ENCODE peak calls at places on chromosome 13, in ten cellular contexts. One of them, this sample, is unnamed.

GRCh38 chr13:22915442-22916082 is 265.2 kb upstream of the SGCG start:
- DNase-seq in dorsolateral prefrontal cortex: peak; percentile 67
- DNase-seq in heart left ventricle: peak; percentile 43
- DNase-seq in mesothelial cell of epicardium: peak; percentile 76
- DNase-seq in left ventricle myocardium inferior: peak; percentile 38
- DNase-seq in RWPE1: peak; percentile 23
- DNase-seq in kidney epithelial cell: peak; percentile 5
- DNase-seq in pancreas: no peak
- DNase-seq in fibroblast of mammary gland: peak; percentile 54
- DNase-seq in activated CD8-positive, alpha-beta T cell treated with anti-CD3 and anti-CD28 coated beads for 36 hours: no peak
- DNase-seq in this sample: no peak

GRCh38 chr13:35859981-35860380 is 271.2 kb downstream of the DCLK1 start:
- DNase-seq in fibroblast of mammary gland: no peak
- DNase-seq in kidney epithelial cell: no peak
- DNase-seq in RWPE1: no peak
- DNase-seq in mesothelial cell of epicardium: no peak
- DNase-seq in heart left ventricle: no peak
- DNase-seq in activated CD8-positive, alpha-beta T cell treated with anti-CD3 and anti-CD28 coated beads for 36 hours: no peak
- DNase-seq in left ventricle myocardium inferior: no peak
- DNase-seq in pancreas: no peak
- DNase-seq in dorsolateral prefrontal cortex: no peak
- DNase-seq in this sample: no peak

GRCh38 chr13:111206148-111206547 is 91.0 kb downstream of the ARHGEF7 start:
- DNase-seq in dorsolateral prefrontal cortex: no peak
- DNase-seq in fibroblast of mammary gland: no peak
- DNase-seq in heart left ventricle: no peak
- DNase-seq in left ventricle myocardium inferior: no peak
- DNase-seq in RWPE1: no peak
- DNase-seq in mesothelial cell of epicardium: no peak
- DNase-seq in pancreas: no peak
- DNase-seq in activated CD8-positive, alpha-beta T cell treated with anti-CD3 and anti-CD28 coated beads for 36 hours: no peak
- DNase-seq in kidney epithelial cell: no peak
- DNase-seq in this sample: no peak

GRCh38 chr13:51666316-51666715 is 82.1 kb downstream of the WDFY2 start:
- DNase-seq in RWPE1: no peak
- DNase-seq in activated CD8-positive, alpha-beta T cell treated with anti-CD3 and anti-CD28 coated beads for 36 hours: no peak
- DNase-seq in heart left ventricle: no peak
- DNase-seq in mesothelial cell of epicardium: no peak
- DNase-seq in dorsolateral prefrontal cortex: no peak
- DNase-seq in fibroblast of mammary gland: no peak
- DNase-seq in left ventricle myocardium inferior: no peak
- DNase-seq in pancreas: no peak
- DNase-seq in kidney epithelial cell: no peak
- DNase-seq in this sample: no peak

GRCh38 chr13:78660130-78660857 is 1.3 kb upstream of the OBI1 start:
- DNase-seq in RWPE1: no peak
- DNase-seq in pancreas: no peak
- DNase-seq in mesothelial cell of epicardium: no peak
- DNase-seq in kidney epithelial cell: no peak
- DNase-seq in dorsolateral prefrontal cortex: no peak
- DNase-seq in left ventricle myocardium inferior: no peak
- DNase-seq in fibroblast of mammary gland: peak; percentile 33
- DNase-seq in heart left ventricle: no peak
- DNase-seq in activated CD8-positive, alpha-beta T cell treated with anti-CD3 and anti-CD28 coated beads for 36 hours: peak; percentile 31
- DNase-seq in this sample: no peak

GRCh38 chr13:83221256-83221655 is 661.0 kb downstream of the SLITRK1 start:
- DNase-seq in left ventricle myocardium inferior: no peak
- DNase-seq in dorsolateral prefrontal cortex: no peak
- DNase-seq in kidney epithelial cell: no peak
- DNase-seq in mesothelial cell of epicardium: no peak
- DNase-seq in activated CD8-positive, alpha-beta T cell treated with anti-CD3 and anti-CD28 coated beads for 36 hours: no peak
- DNase-seq in fibroblast of mammary gland: peak; percentile 48
- DNase-seq in pancreas: no peak
- DNase-seq in heart left ventricle: no peak
- DNase-seq in RWPE1: peak; percentile 1
- DNase-seq in this sample: no peak

GRCh38 chr13:62653371-62653770 is 1237.7 kb upstream of the PCDH20 start:
- DNase-seq in dorsolateral prefrontal cortex: no peak
- DNase-seq in RWPE1: peak; percentile 6
- DNase-seq in heart left ventricle: no peak
- DNase-seq in fibroblast of mammary gland: no peak
- DNase-seq in left ventricle myocardium inferior: no peak
- DNase-seq in pancreas: no peak
- DNase-seq in kidney epithelial cell: no peak
- DNase-seq in mesothelial cell of epicardium: no peak
- DNase-seq in activated CD8-positive, alpha-beta T cell treated with anti-CD3 and anti-CD28 coated beads for 36 hours: no peak
- DNase-seq in this sample: no peak

GRCh38 chr13:27211771-27212364 is 39.5 kb upstream of the RPL21 start:
- DNase-seq in heart left ventricle: no peak
- DNase-seq in kidney epithelial cell: peak; percentile 19
- DNase-seq in mesothelial cell of epicardium: no peak
- DNase-seq in dorsolateral prefrontal cortex: no peak
- DNase-seq in fibroblast of mammary gland: peak; percentile 88
- DNase-seq in pancreas: no peak
- DNase-seq in RWPE1: no peak
- DNase-seq in activated CD8-positive, alpha-beta T cell treated with anti-CD3 and anti-CD28 coated beads for 36 hours: no peak
- DNase-seq in left ventricle myocardium inferior: no peak
- DNase-seq in this sample: no peak

GRCh38 chr13:101204270-101205011 is 211.9 kb downstream of the NALCN start:
- DNase-seq in activated CD8-positive, alpha-beta T cell treated with anti-CD3 and anti-CD28 coated beads for 36 hours: no peak
- DNase-seq in RWPE1: no peak
- DNase-seq in kidney epithelial cell: no peak
- DNase-seq in pancreas: no peak
- DNase-seq in left ventricle myocardium inferior: no peak
- DNase-seq in heart left ventricle: no peak
- DNase-seq in fibroblast of mammary gland: peak; percentile 4
- DNase-seq in dorsolateral prefrontal cortex: no peak
- DNase-seq in mesothelial cell of epicardium: no peak
- DNase-seq in this sample: no peak

GRCh38 chr13:113670541-113670940 is 3.5 kb downstream of the GRK1 start:
- DNase-seq in pancreas: no peak
- DNase-seq in dorsolateral prefrontal cortex: no peak
- DNase-seq in kidney epithelial cell: no peak
- DNase-seq in activated CD8-positive, alpha-beta T cell treated with anti-CD3 and anti-CD28 coated beads for 36 hours: no peak
- DNase-seq in heart left ventricle: no peak
- DNase-seq in left ventricle myocardium inferior: peak; percentile 3
- DNase-seq in mesothelial cell of epicardium: no peak
- DNase-seq in RWPE1: no peak
- DNase-seq in fibroblast of mammary gland: no peak
- DNase-seq in this sample: no peak

GRCh38 chr13:24183741-24184182 is 23.2 kb downstream of the SPATA13 start:
- DNase-seq in pancreas: peak; percentile 86
- DNase-seq in left ventricle myocardium inferior: no peak
- DNase-seq in activated CD8-positive, alpha-beta T cell treated with anti-CD3 and anti-CD28 coated beads for 36 hours: no peak
- DNase-seq in RWPE1: no peak
- DNase-seq in fibroblast of mammary gland: no peak
- DNase-seq in mesothelial cell of epicardium: no peak
- DNase-seq in dorsolateral prefrontal cortex: no peak
- DNase-seq in heart left ventricle: no peak
- DNase-seq in kidney epithelial cell: no peak
- DNase-seq in this sample: no peak

GRCh38 chr13:98405107-98405571 is 171.8 kb downstream of the STK24 start:
- DNase-seq in RWPE1: no peak
- DNase-seq in dorsolateral prefrontal cortex: peak; percentile 42
- DNase-seq in activated CD8-positive, alpha-beta T cell treated with anti-CD3 and anti-CD28 coated beads for 36 hours: no peak
- DNase-seq in kidney epithelial cell: no peak
- DNase-seq in left ventricle myocardium inferior: no peak
- DNase-seq in pancreas: no peak
- DNase-seq in heart left ventricle: no peak
- DNase-seq in mesothelial cell of epicardium: no peak
- DNase-seq in fibroblast of mammary gland: peak; percentile 25
- DNase-seq in this sample: no peak

GRCh38 chr13:114116734-114117133 is 15.7 kb downstream of the RASA3 start:
- DNase-seq in activated CD8-positive, alpha-beta T cell treated with anti-CD3 and anti-CD28 coated beads for 36 hours: no peak
- DNase-seq in pancreas: no peak
- DNase-seq in RWPE1: no peak
- DNase-seq in left ventricle myocardium inferior: no peak
- DNase-seq in dorsolateral prefrontal cortex: no peak
- DNase-seq in mesothelial cell of epicardium: no peak
- DNase-seq in heart left ventricle: no peak
- DNase-seq in kidney epithelial cell: no peak
- DNase-seq in fibroblast of mammary gland: no peak
- DNase-seq in this sample: no peak

GRCh38 chr13:111519041-111519440 is 198.6 kb downstream of the TEX29 start:
- DNase-seq in fibroblast of mammary gland: no peak
- DNase-seq in mesothelial cell of epicardium: no peak
- DNase-seq in left ventricle myocardium inferior: no peak
- DNase-seq in pancreas: no peak
- DNase-seq in heart left ventricle: no peak
- DNase-seq in RWPE1: no peak
- DNase-seq in kidney epithelial cell: no peak
- DNase-seq in activated CD8-positive, alpha-beta T cell treated with anti-CD3 and anti-CD28 coated beads for 36 hours: no peak
- DNase-seq in dorsolateral prefrontal cortex: no peak
- DNase-seq in this sample: no peak

GRCh38 chr13:98039261-98039660 is 85.8 kb downstream of the IPO5 start:
- DNase-seq in mesothelial cell of epicardium: no peak
- DNase-seq in fibroblast of mammary gland: no peak
- DNase-seq in RWPE1: no peak
- DNase-seq in pancreas: no peak
- DNase-seq in dorsolateral prefrontal cortex: no peak
- DNase-seq in left ventricle myocardium inferior: no peak
- DNase-seq in activated CD8-positive, alpha-beta T cell treated with anti-CD3 and anti-CD28 coated beads for 36 hours: no peak
- DNase-seq in kidney epithelial cell: no peak
- DNase-seq in heart left ventricle: no peak
- DNase-seq in this sample: no peak

GRCh38 chr13:46609052-46609451 is 56.1 kb downstream of the LRCH1 start:
- DNase-seq in RWPE1: no peak
- DNase-seq in pancreas: no peak
- DNase-seq in fibroblast of mammary gland: no peak
- DNase-seq in kidney epithelial cell: no peak
- DNase-seq in dorsolateral prefrontal cortex: no peak
- DNase-seq in left ventricle myocardium inferior: no peak
- DNase-seq in heart left ventricle: no peak
- DNase-seq in activated CD8-positive, alpha-beta T cell treated with anti-CD3 and anti-CD28 coated beads for 36 hours: no peak
- DNase-seq in mesothelial cell of epicardium: no peak
- DNase-seq in this sample: no peak

GRCh38 chr13:50417597-50417996 is 402.4 kb downstream of the KCNRG start:
- DNase-seq in left ventricle myocardium inferior: no peak
- DNase-seq in dorsolateral prefrontal cortex: no peak
- DNase-seq in fibroblast of mammary gland: peak; percentile 46
- DNase-seq in heart left ventricle: no peak
- DNase-seq in activated CD8-positive, alpha-beta T cell treated with anti-CD3 and anti-CD28 coated beads for 36 hours: no peak
- DNase-seq in kidney epithelial cell: no peak
- DNase-seq in pancreas: no peak
- DNase-seq in mesothelial cell of epicardium: no peak
- DNase-seq in RWPE1: peak; percentile 14
- DNase-seq in this sample: no peak

DNA sequence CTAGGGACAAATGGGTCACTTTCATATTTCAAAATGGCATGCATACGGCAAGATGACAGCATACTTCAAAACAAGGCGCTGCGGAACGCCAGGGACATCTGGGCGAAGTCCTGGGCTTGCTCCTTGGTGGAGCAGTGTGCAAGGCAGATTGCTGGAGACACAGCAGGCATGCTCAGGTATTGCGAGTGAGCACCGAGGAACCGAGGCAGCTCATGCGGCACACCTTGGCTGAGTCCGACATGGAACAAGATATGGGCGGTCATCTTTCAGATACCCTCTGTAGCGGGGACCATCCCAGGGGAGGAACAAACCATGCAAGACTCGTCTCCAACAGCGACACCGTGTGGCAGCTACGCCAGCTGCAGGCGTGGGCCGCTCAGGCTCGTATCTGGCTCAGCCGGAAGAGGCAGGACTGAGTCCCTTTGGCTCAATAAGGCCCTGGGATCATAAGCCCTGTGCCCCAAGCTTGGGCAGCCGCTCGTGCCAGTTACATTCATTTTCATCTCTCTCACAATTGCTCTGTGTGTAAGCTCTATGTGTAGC is 112.4 kb downstream of the NUFIP1 start:
- DNase-seq in heart left ventricle: no peak
- DNase-seq in kidney epithelial cell: no peak
- DNase-seq in mesothelial cell of epicardium: no peak
- DNase-seq in fibroblast of mammary gland: peak; percentile 44
- DNase-seq in RWPE1: no peak
- DNase-seq in dorsolateral prefrontal cortex: no peak
- DNase-seq in activated CD8-positive, alpha-beta T cell treated with anti-CD3 and anti-CD28 coated beads for 36 hours: peak; percentile 35
- DNase-seq in left ventricle myocardium inferior: no peak
- DNase-seq in pancreas: no peak
- DNase-seq in this sample: no peak
- TF ChIP-seq CTCF in heart left ventricle: no peak
- TF ChIP-seq CTCF in kidney epithelial cell: peak; percentile 31
- TF ChIP-seq CTCF in mesothelial cell of epicardium: no peak
- TF ChIP-seq CTCF in fibroblast of mammary gland: peak; percentile 64
- TF ChIP-seq CTCF in RWPE1: no peak
- TF ChIP-seq CTCF in dorsolateral prefrontal cortex: peak; percentile 7
- TF ChIP-seq CTCF in activated CD8-positive, alpha-beta T cell treated with anti-CD3 and anti-CD28 coated beads for 36 hours: peak; percentile 26
- TF ChIP-seq CTCF in left ventricle myocardium inferior: peak; percentile 32
- TF ChIP-seq CTCF in pancreas: no peak
- TF ChIP-seq CTCF in this sample: peak; percentile 25

GRCh38 chr13:30925429-30925828 is 7.0 kb upstream of the TEX26 start:
- DNase-seq in left ventricle myocardium inferior: no peak
- DNase-seq in heart left ventricle: no peak
- DNase-seq in dorsolateral prefrontal cortex: no peak
- DNase-seq in pancreas: no peak
- DNase-seq in activated CD8-positive, alpha-beta T cell treated with anti-CD3 and anti-CD28 coated beads for 36 hours: no peak
- DNase-seq in kidney epithelial cell: no peak
- DNase-seq in fibroblast of mammary gland: no peak
- DNase-seq in RWPE1: no peak
- DNase-seq in mesothelial cell of epicardium: no peak
- DNase-seq in this sample: no peak
- TF ChIP-seq CTCF in left ventricle myocardium inferior: no peak
- TF ChIP-seq CTCF in heart left ventricle: no peak
- TF ChIP-seq CTCF in dorsolateral prefrontal cortex: no peak
- TF ChIP-seq CTCF in pancreas: no peak
- TF ChIP-seq CTCF in activated CD8-positive, alpha-beta T cell treated with anti-CD3 and anti-CD28 coated beads for 36 hours: no peak
- TF ChIP-seq CTCF in kidney epithelial cell: no peak
- TF ChIP-seq CTCF in fibroblast of mammary gland: no peak
- TF ChIP-seq CTCF in RWPE1: no peak
- TF ChIP-seq CTCF in mesothelial cell of epicardium: no peak
- TF ChIP-seq CTCF in this sample: no peak

DNA sequence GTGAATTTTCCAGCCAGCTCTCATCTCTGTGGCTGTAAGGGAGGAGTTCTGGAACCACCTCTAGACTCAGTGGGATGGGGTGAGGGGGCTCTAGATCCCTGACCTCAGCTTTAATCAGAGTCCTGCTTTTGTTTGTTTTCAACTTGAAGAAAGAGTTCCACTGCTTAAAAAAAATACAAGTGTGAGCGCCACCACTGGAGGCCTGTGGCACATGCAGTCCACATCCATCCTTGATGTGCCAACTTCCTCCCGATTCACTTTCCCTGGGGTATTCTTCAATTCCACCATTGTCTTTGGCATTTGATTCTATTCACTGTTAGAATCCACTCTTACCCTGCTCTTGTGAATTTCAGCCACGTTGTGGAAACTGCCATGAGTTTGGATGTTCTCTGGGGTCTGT is 62.4 kb upstream of the GJB6 start:
- DNase-seq in heart left ventricle: no peak
- DNase-seq in fibroblast of mammary gland: peak; percentile 15
- DNase-seq in pancreas: no peak
- DNase-seq in mesothelial cell of epicardium: no peak
- DNase-seq in activated CD8-positive, alpha-beta T cell treated with anti-CD3 and anti-CD28 coated beads for 36 hours: no peak
- DNase-seq in RWPE1: no peak
- DNase-seq in kidney epithelial cell: no peak
- DNase-seq in left ventricle myocardium inferior: no peak
- DNase-seq in dorsolateral prefrontal cortex: no peak
- DNase-seq in this sample: no peak
- TF ChIP-seq CTCF in heart left ventricle: no peak
- TF ChIP-seq CTCF in fibroblast of mammary gland: peak; percentile 22
- TF ChIP-seq CTCF in pancreas: no peak
- TF ChIP-seq CTCF in mesothelial cell of epicardium: peak; percentile 25
- TF ChIP-seq CTCF in activated CD8-positive, alpha-beta T cell treated with anti-CD3 and anti-CD28 coated beads for 36 hours: no peak
- TF ChIP-seq CTCF in RWPE1: no peak
- TF ChIP-seq CTCF in kidney epithelial cell: peak; percentile 5
- TF ChIP-seq CTCF in left ventricle myocardium inferior: no peak
- TF ChIP-seq CTCF in dorsolateral prefrontal cortex: no peak
- TF ChIP-seq CTCF in this sample: no peak

GRCh38 chr13:40968416-40969000 is 50.6 kb downstream of the ELF1 start:
- DNase-seq in RWPE1: no peak
- DNase-seq in fibroblast of mammary gland: no peak
- DNase-seq in pancreas: no peak
- DNase-seq in left ventricle myocardium inferior: no peak
- DNase-seq in dorsolateral prefrontal cortex: no peak
- DNase-seq in kidney epithelial cell: no peak
- DNase-seq in activated CD8-positive, alpha-beta T cell treated with anti-CD3 and anti-CD28 coated beads for 36 hours: no peak
- DNase-seq in heart left ventricle: no peak
- DNase-seq in mesothelial cell of epicardium: no peak
- DNase-seq in this sample: no peak
- TF ChIP-seq CTCF in RWPE1: no peak
- TF ChIP-seq CTCF in fibroblast of mammary gland: no peak
- TF ChIP-seq CTCF in pancreas: no peak
- TF ChIP-seq CTCF in left ventricle myocardium inferior: no peak
- TF ChIP-seq CTCF in dorsolateral prefrontal cortex: no peak
- TF ChIP-seq CTCF in kidney epithelial cell: no peak
- TF ChIP-seq CTCF in activated CD8-positive, alpha-beta T cell treated with anti-CD3 and anti-CD28 coated beads for 36 hours: no peak
- TF ChIP-seq CTCF in heart left ventricle: no peak
- TF ChIP-seq CTCF in mesothelial cell of epicardium: no peak
- TF ChIP-seq CTCF in this sample: no peak

This sample was measured in GM13977.